ENCODE peak calls at places on chromosomes 2 and 18, in six cellular contexts. A is renal cortical epithelial cell; P is hippocampal formation; Y is EL; J is CD4-positive, alpha-beta memory T cell; L is GM10248. O is an unnamed sample.

GRCh38 chr2:60565472-60565871 is 12.0 kb upstream of the BCL11A start:
- DNase-seq in L (no peak), P (peak), J (no peak), A (peak), Y (no peak), O (no peak)

GRCh38 chr18:10330428-10330827 is 124.0 kb upstream of the APCDD1 start:
- DNase-seq in L (no peak), P (no peak), A (no peak), Y (no peak), J (no peak), O (no peak)

GRCh38 chr2:96413067-96413722 is 77.6 kb downstream of the NCAPH start:
- DNase-seq in A (peak), J (no peak), P (no peak), Y (no peak), L (no peak), O (peak)

GRCh38 chr2:53202063-53202462 is 565.5 kb upstream of the CHAC2 start:
- DNase-seq in Y (peak), L (no peak), J (no peak), A (peak), P (no peak), O (peak)

GRCh38 chr18:48324651-48325050 is 84.5 kb downstream of the ZBTB7C start:
- DNase-seq in J (no peak), P (no peak), A (no peak), Y (no peak), L (no peak), O (no peak)

GRCh38 chr2:165067958-165068612 is 112.8 kb upstream of the SLC38A11 start:
- DNase-seq in P (peak), J (no peak), L (no peak), Y (peak), A (peak), O (peak)

GRCh38 chr2:20977497-20977896 is 66.4 kb downstream of the APOB start:
- DNase-seq in J (no peak), L (no peak), P (no peak), Y (no peak), A (no peak), O (no peak)

GRCh38 chr2:109321570-109321969 is 192.6 kb downstream of the SH3RF3 start:
- DNase-seq in L (no peak), J (no peak), P (no peak), A (no peak), Y (peak), O (no peak)